ENCODE peak calls at places on chromosome 4, in seven cellular contexts. K is CD8-positive, alpha-beta memory T cell; J is CD4-positive, alpha-beta memory T cell; C is IMR-90; V is cardiac muscle cell; L is sigmoid colon; Q is SK-N-SH. D is an unnamed sample. For H3K4me1, the result is how much of the 10 kb centered on the place peaks cover.

GRCh38 chr4:185346975-185347601 is 48.6 kb downstream of the LRP2BP start:
- DNase-seq in L (no peak), V (no peak), Q (no peak), K (no peak), J (no peak), C (peak), D (no peak)

GRCh38 chr4:64857198-64857597 is 447.9 kb upstream of the TECRL start:
- DNase-seq in V (no peak), J (no peak), Q (no peak), L (no peak), C (no peak), K (no peak), D (no peak)

GRCh38 chr4:135240796-135241195 is 1039.2 kb upstream of the PABPC4L start:
- DNase-seq in K (no peak), C (peak), Q (no peak), J (no peak), V (no peak), L (no peak), D (no peak)

GRCh38 chr4:29423836-29424721 is 1296.1 kb upstream of the PCDH7 start:
- DNase-seq in V (peak), Q (no peak), C (peak), J (no peak), L (no peak), K (no peak), D (no peak)

GRCh38 chr4:27775156-27775555 is 914.5 kb downstream of the STIM2 start:
- DNase-seq in V (no peak), J (no peak), K (no peak), C (no peak), Q (no peak), L (no peak), D (no peak)

GRCh38 chr4:171983935-171984805 is 171.0 kb downstream of the GALNTL6 start:
- DNase-seq in V (no peak), Q (no peak), L (no peak), C (no peak), J (no peak), K (no peak), D (no peak)

GRCh38 chr4:72767903-72768817 is 199.1 kb upstream of the ADAMTS3 start:
- DNase-seq in L (no peak), K (no peak), C (peak), J (no peak), V (no peak), Q (peak), D (no peak)

GRCh38 chr4:88143504-88143903 is 14.9 kb downstream of the ABCG2 start:
- DNase-seq in V (no peak), K (no peak), L (no peak), C (peak), Q (no peak), J (no peak), D (no peak)

GRCh38 chr4:38560763-38561558 is 103.0 kb upstream of the KLF3 start:
- DNase-seq in L (no peak), K (no peak), J (peak), V (no peak), Q (no peak), C (no peak), D (no peak)

GRCh38 chr4:76594152-76594551 is 159.1 kb downstream of the SHROOM3 start:
- DNase-seq in V (no peak), C (no peak), J (no peak), K (no peak), Q (no peak), L (no peak), D (no peak)

GRCh38 chr4:114217150-114217817 is 237.8 kb upstream of the ARSJ start:
- DNase-seq in L (no peak), J (no peak), V (no peak), K (no peak), Q (peak), C (no peak), D (no peak)

GRCh38 chr4:80365928-80366327 is 30.4 kb downstream of the CFAP299 start:
- DNase-seq in K (peak), C (peak), L (peak), J (peak), V (peak), Q (peak), D (no peak)

GRCh38 chr4:180084561-180084960 is 2158.6 kb upstream of the TENM3 start:
- DNase-seq in C (peak), K (no peak), Q (no peak), J (no peak), V (no peak), L (no peak), D (no peak)

GRCh38 chr4:82050806-82051205 is 323.0 kb downstream of the HNRNPD start:
- DNase-seq in C (no peak), L (no peak), J (no peak), Q (no peak), V (no peak), K (no peak), D (no peak)

DNA sequence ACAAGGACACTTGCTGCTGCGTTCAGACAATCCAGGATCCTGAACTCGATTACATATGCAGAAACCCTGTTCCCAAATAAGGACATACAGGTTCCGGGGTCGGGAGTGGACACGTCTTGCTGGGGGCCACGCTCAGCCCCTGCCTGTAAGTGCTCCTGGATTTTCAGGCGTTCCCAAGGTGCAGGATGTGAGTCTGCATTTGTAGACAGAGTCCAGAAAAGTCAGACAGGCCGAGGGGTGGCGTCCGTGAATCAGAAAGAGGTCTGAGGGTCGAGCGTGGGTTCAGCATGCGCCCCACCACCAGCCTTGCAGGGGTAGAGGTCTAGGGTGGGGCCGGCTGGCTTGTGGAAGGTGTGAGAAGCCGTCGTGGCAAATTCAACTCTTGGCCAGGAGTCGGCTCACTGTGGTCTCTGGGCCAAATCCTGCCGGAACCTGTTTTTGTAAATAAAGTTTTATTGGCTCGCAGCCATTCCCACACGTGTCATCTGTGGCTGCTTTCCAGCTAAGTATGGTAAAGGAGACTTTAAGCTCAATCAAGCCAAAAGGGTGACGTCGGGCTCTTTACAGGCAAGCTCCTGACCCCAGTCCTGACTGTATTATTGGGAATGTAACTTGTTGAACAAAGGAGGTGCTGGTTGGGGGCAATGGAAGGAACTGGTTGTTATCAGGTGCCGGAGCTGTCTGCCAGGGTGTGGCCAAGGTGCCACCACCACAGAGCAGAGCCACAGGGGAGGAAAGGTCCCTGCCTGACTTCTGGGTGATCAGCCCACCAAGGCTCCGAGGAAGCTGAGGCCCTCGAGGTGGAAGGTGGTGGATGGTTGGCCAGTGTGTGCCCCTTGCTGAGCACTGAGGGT is 7.4 kb downstream of the DOK7 start:
- DNase-seq in L (no peak), K (no peak), J (no peak), C (peak), V (no peak), Q (no peak), D (no peak)
- H3K4me1 ChIP-seq in L (under half), K (under half), J (under half), C (under half), V (under half), Q (under half), D (under half)

GRCh38 chr4:2849267-2850140 is 5.9 kb downstream of the ADD1 start:
- DNase-seq in K (no peak), J (no peak), V (no peak), L (no peak), Q (no peak), C (no peak), D (no peak)

GRCh38 chr4:2847297-2847871 is 3.7 kb downstream of the ADD1 start:
- DNase-seq in C (no peak), Q (no peak), J (no peak), V (no peak), L (no peak), K (no peak), D (no peak)

GRCh38 chr4:2848449-2848848 is 4.8 kb downstream of the ADD1 start:
- DNase-seq in K (no peak), L (no peak), C (peak), J (no peak), V (no peak), Q (no peak), D (no peak)

GRCh38 chr4:2852481-2852881 is 8.8 kb downstream of the ADD1 start:
- DNase-seq in J (no peak), V (no peak), Q (no peak), K (peak), L (no peak), C (no peak), D (no peak)

DNA sequence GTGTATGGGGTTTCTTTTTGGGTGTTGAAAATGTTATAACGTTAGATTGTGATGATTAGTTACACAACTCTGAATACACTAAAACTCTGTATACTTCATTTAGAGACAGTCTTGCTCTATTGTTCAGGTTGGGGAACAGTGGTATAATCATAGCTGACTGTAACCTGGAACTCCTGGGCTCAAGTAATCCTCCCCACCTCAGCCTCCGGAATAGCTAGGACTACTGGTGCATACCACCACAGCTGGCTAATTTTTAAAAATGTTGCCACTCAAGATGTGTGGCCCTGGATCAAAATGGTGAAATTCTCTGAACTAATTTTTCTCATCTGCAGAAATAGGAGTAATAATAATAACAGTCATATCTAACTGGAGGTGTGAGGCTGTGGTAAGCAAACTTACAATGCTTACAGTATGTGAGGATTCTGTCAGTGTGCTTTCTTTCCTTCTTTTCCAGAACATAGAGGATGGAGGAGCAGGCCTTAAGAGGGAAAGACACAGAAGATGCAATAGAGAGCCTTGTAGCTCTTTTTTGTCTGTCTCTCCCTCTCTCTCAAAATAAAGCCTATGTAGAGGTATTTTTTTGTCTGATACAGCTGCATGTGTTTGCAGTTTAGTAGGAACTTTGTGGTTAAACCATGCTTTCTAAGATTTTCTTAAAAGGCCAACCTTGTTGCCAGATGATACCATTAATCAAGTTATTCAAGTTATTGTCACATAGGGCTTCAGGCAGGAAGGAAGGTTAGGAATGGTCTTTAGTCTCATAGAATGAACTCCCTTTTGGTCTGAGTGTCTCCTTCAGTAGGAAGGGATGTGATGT is 7.5 kb downstream of the ADD1 start:
- DNase-seq in Q (no peak), J (no peak), K (peak), C (peak), V (no peak), L (no peak), D (no peak)
- H3K4me1 ChIP-seq in Q (under half), J (half or more), K (half or more), C (under half), V (under half), L (under half), D (under half)

DNA sequence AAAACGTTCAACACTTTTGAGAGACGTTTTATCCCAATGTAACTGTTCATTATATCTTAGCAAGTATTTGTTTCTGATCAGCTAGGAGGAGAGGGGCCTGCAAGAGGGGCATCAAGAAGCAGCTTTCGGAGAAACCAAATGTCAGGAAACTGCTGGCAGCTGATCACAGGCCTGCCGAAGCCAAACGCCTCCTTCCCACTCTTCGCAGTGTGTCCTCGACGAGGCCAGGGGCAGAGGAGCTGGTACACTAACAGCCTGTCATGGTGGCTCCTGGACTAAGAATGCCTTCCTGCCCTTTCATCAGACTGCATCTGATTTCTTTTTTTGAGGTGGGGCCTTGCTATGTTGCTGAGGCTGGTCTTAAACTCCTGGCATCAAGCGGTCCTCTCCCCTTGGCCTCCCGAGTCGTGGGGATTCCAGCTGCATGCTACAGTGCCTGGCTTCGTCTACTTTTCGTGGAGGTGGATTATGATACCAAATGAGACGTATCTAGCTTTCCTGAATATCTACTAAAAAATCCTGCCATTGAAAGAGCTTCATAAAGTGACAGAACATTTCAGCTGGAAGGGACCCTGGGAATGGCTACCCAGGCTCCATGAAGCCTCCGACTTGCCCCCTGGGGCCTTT is 134.8 kb downstream of the AFAP1 start:
- DNase-seq in C (no peak), K (no peak), L (no peak), V (no peak), Q (no peak), J (no peak), D (no peak)
- H3K4me1 ChIP-seq in C (under half), K (under half), L (under half), V (under half), Q (under half), J (under half), D (under half)

GRCh38 chr4:139297001-139297410 is 4.3 kb upstream of the NAA15 start:
- DNase-seq in Q (no peak), V (no peak), L (no peak), C (peak), J (no peak), K (no peak), D (no peak)
- H3K4me1 ChIP-seq in Q (under half), V (under half), L (under half), C (under half), J (under half), K (under half), D (under half)

GRCh38 chr4:105433421-105433820 is 40.4 kb downstream of the PPA2 start:
- DNase-seq in Q (no peak), J (no peak), C (no peak), V (no peak), K (no peak), L (no peak), D (no peak)
- H3K4me1 ChIP-seq in Q (under half), J (under half), C (under half), V (under half), K (under half), L (under half), D (under half)

DNA sequence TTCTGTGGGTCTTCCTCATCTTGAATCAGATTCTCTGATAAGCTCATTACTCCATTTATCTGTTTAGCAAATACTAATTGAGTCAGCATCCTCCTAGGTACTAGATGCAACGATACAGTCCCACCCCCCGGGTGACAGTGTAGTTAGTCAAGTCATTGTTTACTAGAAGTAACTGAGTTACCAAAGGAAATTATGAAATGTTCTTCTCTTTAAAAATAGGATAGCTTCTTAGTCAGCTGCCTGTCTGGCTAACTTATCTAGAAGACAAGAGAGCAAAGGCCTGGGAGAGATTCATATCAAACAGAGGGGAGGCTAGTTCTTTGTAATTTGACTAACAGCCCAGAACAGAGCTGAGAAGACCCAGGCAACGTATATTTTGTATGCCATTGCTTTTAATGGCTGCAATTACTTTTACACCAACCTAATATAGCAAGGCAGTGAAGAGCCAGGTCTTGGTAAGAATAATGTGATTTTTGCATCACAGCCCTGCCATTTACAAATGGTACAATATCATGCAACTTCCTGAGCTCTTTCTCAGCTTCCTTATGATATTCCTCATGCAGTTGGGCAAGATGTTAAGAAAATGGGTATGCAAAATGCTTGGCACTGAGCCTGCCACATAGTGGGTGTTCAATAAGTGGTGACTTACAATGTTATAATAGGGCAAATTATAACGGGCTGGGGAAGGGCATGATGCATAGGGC is 149.9 kb downstream of the CHIC2 start:
- DNase-seq in L (no peak), J (no peak), V (no peak), Q (no peak), K (no peak), C (peak), D (peak)
- H3K4me1 ChIP-seq in L (under half), J (under half), V (under half), Q (under half), K (under half), C (under half), D (under half)

DNA sequence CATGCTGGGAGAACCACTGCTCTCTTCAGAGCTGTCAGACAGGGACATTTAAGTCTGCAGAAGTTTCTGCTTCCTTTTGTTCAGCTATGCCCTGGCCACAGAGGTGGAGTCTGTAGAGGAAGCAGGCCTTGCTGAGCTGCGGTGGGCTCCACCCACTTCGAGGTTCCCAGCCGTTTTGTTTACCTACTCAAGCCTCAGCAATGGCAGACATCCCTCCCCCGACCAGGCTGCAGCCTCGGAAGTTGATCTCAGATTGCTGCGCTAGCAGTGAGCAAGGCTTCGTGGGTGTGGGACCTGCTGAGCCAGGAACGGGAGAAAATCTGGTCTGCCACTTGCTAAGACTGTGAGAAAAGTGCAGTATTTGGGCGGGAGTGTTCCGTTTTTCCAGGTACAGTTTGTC is 118.9 kb downstream of the SLC10A6 start:
- DNase-seq in C (no peak), J (peak), Q (no peak), V (no peak), K (no peak), L (no peak), D (no peak)
- H3K4me1 ChIP-seq in C (under half), J (under half), Q (under half), V (under half), K (under half), L (under half), D (under half)

D was measured in RWPE2.